ENCODE peak calls at places on chromosomes 12 and 14, in four cellular contexts. A is NCI-H1092 treated with DMSO at 0.1 percent for 48 hours, J is GM06990, N is NCI-H1048. Q is an unnamed sample.

GRCh38 chr12:85741051-85741450 is 95.2 kb downstream of the RASSF9 start:
- DNase-seq in A (no peak), J (no peak), N (no peak), Q (peak)

GRCh38 chr14:23085458-23085857 is 9.5 kb downstream of the ACIN1 start:
- DNase-seq in A (no peak), J (no peak), N (no peak), Q (no peak)

GRCh38 chr12:31874961-31875608 is 84.1 kb upstream of the RESF1 start:
- DNase-seq in A (no peak), J (peak), N (no peak), Q (no peak)

GRCh38 chr14:89455412-89455811 is 38.4 kb upstream of the FOXN3 start:
- DNase-seq in A (no peak), J (no peak), N (no peak), Q (no peak)

GRCh38 chr14:68607081-68607851 is 185.6 kb downstream of the ZFP36L1 start:
- DNase-seq in A (no peak), J (no peak), N (no peak), Q (no peak)

GRCh38 chr12:3964404-3964803 is 91.2 kb upstream of the PARP11 start:
- DNase-seq in A (no peak), J (no peak), N (no peak), Q (no peak)

GRCh38 chr14:24563505-24563904 is 12.5 kb downstream of the CTSG start:
- DNase-seq in A (no peak), J (no peak), N (no peak), Q (no peak)

GRCh38 chr12:51773145-51773869 is 75.2 kb downstream of the FIGNL2 start:
- DNase-seq in A (no peak), J (no peak), N (no peak), Q (no peak)

GRCh38 chr14:75648066-75648838 is 12.4 kb downstream of the ERG28 start:
- DNase-seq in A (no peak), J (no peak), N (no peak), Q (no peak)

GRCh38 chr14:68210729-68211299 is 391.2 kb downstream of the RAD51B start:
- DNase-seq in A (no peak), J (peak), N (no peak), Q (no peak)

GRCh38 chr12:107415066-107415465 is 270.5 kb upstream of the PWP1 start:
- DNase-seq in A (no peak), J (no peak), N (no peak), Q (no peak)

GRCh38 chr12:93892431-93893210 is 215.4 kb downstream of the CRADD start:
- DNase-seq in A (no peak), J (no peak), N (no peak), Q (no peak)

GRCh38 chr14:101464984-101465794 is 96.1 kb upstream of the DIO3 start:
- DNase-seq in A (no peak), J (no peak), N (no peak), Q (no peak)

GRCh38 chr12:10153271-10154144 is 18.4 kb downstream of the OLR1 start:
- DNase-seq in A (peak), J (peak), N (no peak), Q (no peak)

GRCh38 chr14:92317511-92317910 is 5.5 kb upstream of the SLC24A4 start:
- DNase-seq in A (no peak), J (no peak), N (no peak), Q (no peak)

GRCh38 chr12:6058481-6059161 is 65.8 kb downstream of the VWF start:
- DNase-seq in A (no peak), J (no peak), N (no peak), Q (no peak)

GRCh38 chr12:108757842-108758241 is 26.5 kb upstream of the CORO1C start:
- DNase-seq in A (no peak), J (no peak), N (no peak), Q (no peak)

GRCh38 chr14:59406454-59407245 is 58.5 kb downstream of the GPR135 start:
- DNase-seq in A (no peak), J (no peak), N (no peak), Q (no peak)

Q was measured in SK-N-MC.